ENCODE peak calls at places on chromosomes 4 and X, in nine cellular contexts. U is endothelial cell, H is GM23338, G is thoracic aorta, M is mucosa of descending colon, W is omental fat pad, Y is IMR-90, R is cardiac fibroblast, K is body of pancreas. A is an unnamed sample.

GRCh38 chr4:1072830-1073446 is 40.4 kb downstream of the RNF212 start:
- DNase-seq in M (no peak), R (peak; percentile 69), H (peak; percentile 68), G (no peak), W (no peak), Y (peak; percentile 53), U (peak; percentile 57), K (peak; percentile 80), A (peak; percentile 73)

GRCh38 chr4:7756561-7757355 is 182.9 kb downstream of the AFAP1 start:
- DNase-seq in U (no peak), Y (no peak), K (no peak), G (no peak), W (no peak), R (no peak), H (no peak), M (peak; percentile 44), A (no peak)

GRCh38 chrX:67613366-67613765 is 69.5 kb downstream of the AR start:
- DNase-seq in H (no peak), U (no peak), K (no peak), G (no peak), M (no peak), Y (peak; percentile 14), R (peak; percentile 48), W (no peak), A (no peak)

GRCh38 chr4:40228497-40229365 is 31.9 kb downstream of the RHOH start:
- DNase-seq in G (no peak), M (no peak), U (no peak), Y (no peak), K (no peak), R (peak; percentile 31), W (no peak), H (peak; percentile 74), A (no peak)

GRCh38 chr4:158622251-158622650 is 49.4 kb downstream of the C4orf46 start:
- DNase-seq in R (peak; percentile 66), U (no peak), M (no peak), Y (peak; percentile 34), K (no peak), W (no peak), G (no peak), H (no peak), A (no peak)

GRCh38 chrX:9928083-9928482 is 39.1 kb upstream of the CLDN34 start:
- DNase-seq in Y (peak; percentile 13), U (no peak), H (peak; percentile 91), M (no peak), K (no peak), W (no peak), R (no peak), G (no peak), A (no peak)

GRCh38 chrX:135185795-135186443 is 14.7 kb upstream of the CT55 start:
- DNase-seq in U (peak; percentile 38), Y (peak; percentile 46), H (peak; percentile 71), G (no peak), K (no peak), M (no peak), R (peak; percentile 62), W (no peak), A (peak; percentile 22)

GRCh38 chr4:7068883-7069282 is 1.0 kb upstream of the GRPEL1 start:
- DNase-seq in U (no peak), R (peak; percentile 19), Y (no peak), M (no peak), G (no peak), W (no peak), K (no peak), H (peak; percentile 80), A (peak; percentile 62)

GRCh38 chr4:78779280-78779679 is 3.1 kb downstream of the BMP2K start:
- DNase-seq in H (no peak), Y (peak; percentile 26), U (no peak), W (no peak), K (no peak), M (no peak), G (no peak), R (peak; percentile 24), A (no peak)

GRCh38 chr4:4627906-4628305 is 86.1 kb upstream of the STX18 start:
- DNase-seq in M (no peak), Y (no peak), H (no peak), R (no peak), G (no peak), K (no peak), W (no peak), U (no peak), A (no peak)

GRCh38 chrX:69034451-69034850 is 130.8 kb downstream of the PJA1 start:
- DNase-seq in U (no peak), R (no peak), G (no peak), K (no peak), W (no peak), M (no peak), Y (no peak), H (no peak), A (no peak)

GRCh38 chr4:137125011-137125410 is 407.3 kb downstream of the PCDH18 start:
- DNase-seq in H (no peak), G (no peak), K (no peak), U (no peak), M (no peak), Y (peak; percentile 55), R (peak; percentile 76), W (no peak), A (peak; percentile 68)

GRCh38 chr4:137129471-137130244 is 402.6 kb downstream of the PCDH18 start:
- DNase-seq in H (no peak), K (no peak), G (no peak), U (no peak), W (no peak), R (no peak), M (no peak), Y (peak; percentile 67), A (no peak)

GRCh38 chr4:137122876-137123275 is 409.4 kb downstream of the PCDH18 start:
- DNase-seq in W (no peak), Y (no peak), H (no peak), U (no peak), R (no peak), K (no peak), M (no peak), G (no peak), A (no peak)

GRCh38 chr4:137124278-137124932 is 407.9 kb downstream of the PCDH18 start:
- DNase-seq in K (no peak), W (no peak), G (no peak), R (peak; percentile 84), U (no peak), M (no peak), H (peak; percentile 65), Y (peak; percentile 79), A (no peak)
- TF ChIP-seq CTCF in K (peak; percentile 49), W (no peak), G (peak; percentile 60), R (peak; percentile 59), U (peak; percentile 22), M (no peak), H (peak; percentile 66), Y (peak; percentile 79), A (peak; percentile 65)

GRCh38 chr4:112514079-112514448 is 1.9 kb downstream of the NEUROG2 start:
- DNase-seq in Y (no peak), W (no peak), M (no peak), K (no peak), U (no peak), G (no peak), R (no peak), H (peak; percentile 79), A (no peak)

GRCh38 chr4:112516401-112517066 is 554 bp upstream of the NEUROG2 start:
- DNase-seq in W (no peak), M (no peak), U (peak; percentile 43), Y (no peak), G (no peak), R (no peak), K (peak; percentile 14), H (peak; percentile 85), A (no peak)

GRCh38 chr4:112515278-112516075 is 503 bp downstream of the NEUROG2 start:
- DNase-seq in Y (no peak), H (peak; percentile 59), R (peak; percentile 48), M (no peak), G (no peak), K (peak; percentile 24), W (no peak), U (peak; percentile 51), A (no peak)

GRCh38 chr4:112516076-112516385 is at the start of gene NEUROG2:
- DNase-seq in K (no peak), W (no peak), U (no peak), R (no peak), G (no peak), Y (no peak), M (no peak), H (no peak), A (no peak)

DNA sequence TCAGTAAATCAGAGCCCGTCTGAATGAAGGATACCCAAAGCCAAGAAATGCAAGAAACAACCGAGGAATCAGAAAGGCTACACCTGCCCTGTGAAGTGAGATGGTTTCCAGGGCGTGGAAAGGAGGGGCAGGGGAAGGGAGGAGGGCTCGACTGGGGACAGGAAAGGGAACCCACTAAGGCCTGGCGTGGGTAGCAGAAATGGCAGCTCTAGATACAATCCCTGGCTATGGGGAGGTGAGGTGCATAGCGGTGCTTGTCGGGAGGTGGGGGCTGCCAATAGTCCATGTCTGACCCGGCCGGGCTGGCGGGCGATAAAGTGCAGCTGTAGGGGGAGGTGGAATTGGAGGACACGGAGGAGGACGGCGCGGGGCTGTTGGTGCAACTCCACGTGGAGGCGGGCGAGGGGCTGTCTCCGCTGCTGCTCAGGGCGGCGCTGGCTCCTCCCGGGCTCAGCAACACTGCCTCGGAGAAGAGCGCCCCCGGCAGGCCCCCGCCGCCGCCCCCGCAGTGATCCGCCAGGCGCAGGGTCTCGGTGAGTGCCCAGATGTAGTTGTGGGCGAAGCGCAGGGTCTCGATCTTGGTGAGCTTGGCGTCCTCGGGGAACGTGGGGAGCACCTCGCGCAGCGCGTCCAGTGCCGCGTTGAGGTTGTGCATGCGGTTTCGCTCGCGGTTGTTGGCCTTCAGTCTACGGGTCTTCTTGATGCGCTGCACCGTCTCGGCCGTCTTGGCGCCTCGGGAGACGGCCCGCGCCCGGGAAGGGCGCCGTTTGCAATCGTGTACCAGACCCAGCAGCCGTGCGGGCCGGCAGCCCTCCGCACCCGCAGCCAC is 1.3 kb downstream of the NEUROG2 start:
- DNase-seq in M (no peak), R (no peak), Y (no peak), K (no peak), G (no peak), H (peak; percentile 65), U (peak; percentile 21), W (no peak), A (no peak)
- TF ChIP-seq CTCF in M (no peak), R (no peak), Y (no peak), K (no peak), G (no peak), H (peak; percentile 33), U (no peak), W (no peak), A (no peak)

DNA sequence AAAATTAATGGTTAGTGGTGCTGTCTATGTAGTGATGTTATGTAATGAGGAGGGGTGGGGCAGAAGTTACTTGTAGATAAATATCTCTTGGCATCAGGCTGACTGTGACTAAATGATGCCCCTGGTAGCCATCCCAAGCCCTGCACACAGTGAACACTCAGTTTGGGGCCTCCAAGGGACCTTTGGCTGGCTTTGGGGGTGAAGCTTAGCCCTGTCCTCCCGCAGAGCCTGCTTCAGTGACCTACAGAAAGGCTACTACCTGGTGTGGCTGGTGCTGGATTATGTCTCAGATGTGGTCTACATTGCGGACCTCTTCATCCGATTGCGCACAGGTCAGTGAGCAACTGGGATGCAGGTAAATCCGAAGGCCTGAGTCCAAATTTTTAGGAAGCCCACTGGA is 7.8 kb downstream of the CNGA2 start:
- DNase-seq in K (no peak), H (no peak), Y (no peak), G (no peak), U (no peak), M (no peak), W (no peak), R (no peak), A (no peak)
- TF ChIP-seq CTCF in K (no peak), H (no peak), Y (no peak), G (no peak), U (no peak), M (no peak), W (no peak), R (no peak), A (no peak)

GRCh38 chrX:107849747-107850478 is 24.2 kb downstream of the MID2 start:
- DNase-seq in R (peak; percentile 14), M (no peak), U (peak; percentile 3), K (no peak), G (no peak), W (no peak), H (peak; percentile 41), Y (no peak), A (no peak)
- TF ChIP-seq CTCF in R (peak; percentile 30), M (no peak), U (no peak), K (no peak), G (no peak), W (no peak), H (peak; percentile 47), Y (no peak), A (no peak)

A was measured in tibial artery.